ENCODE peak calls at places on chromosomes 13 and 19, in five cellular contexts. D is left ventricle myocardium superior; O is effector memory CD4-positive, alpha-beta T cell; L is progenitor cell of endocrine pancreas; J is stimulated activated naive CD8-positive, alpha-beta T cell treated with anti-CD3 and anti-CD28 coated beads, Interleukin-15, Interleukin-2, amounts not matched to agents 100 U/mL and 50 U/mL, for 24 hours. G is an unnamed sample.

GRCh38 chr19:12156254-12157058 is at the start of gene ZNF625:
- DNase-seq in L (peak), O (no peak), D (peak), J (peak), G (no peak)

GRCh38 chr13:22929391-22930126 is 251.2 kb upstream of the SGCG start:
- DNase-seq in J (no peak), D (no peak), O (no peak), L (no peak), G (no peak)

GRCh38 chr13:113491982-113492381 is 1.5 kb upstream of the DCUN1D2 start:
- DNase-seq in O (no peak), J (no peak), L (no peak), D (no peak), G (no peak)

GRCh38 chr19:13993554-13994308 is 12.4 kb downstream of the RFX1 start:
- DNase-seq in D (no peak), J (no peak), O (no peak), L (no peak), G (no peak)

GRCh38 chr13:88142653-88143052 is 471.5 kb downstream of the SLITRK5 start:
- DNase-seq in D (no peak), J (no peak), O (no peak), L (no peak), G (no peak)

GRCh38 chr19:40802300-40803169 is 3.5 kb downstream of the EGLN2 start:
- DNase-seq in J (no peak), O (no peak), L (no peak), D (peak), G (no peak)

GRCh38 chr19:48415869-48416268 is 22.4 kb downstream of the GRIN2D start:
- DNase-seq in O (no peak), D (peak), L (no peak), J (no peak), G (no peak)

GRCh38 chr13:91313103-91313502 is 34.4 kb upstream of the MIR17HG start:
- DNase-seq in J (no peak), D (no peak), O (no peak), L (no peak), G (no peak)

GRCh38 chr19:38975214-38975860 is at the start of gene FBXO17:
- DNase-seq in L (peak), O (no peak), D (peak), J (no peak), G (peak)